ENCODE peak calls at places on chromosomes 12 and 14, in four cellular contexts. B is BJ, L is transverse colon, D is astrocyte. M is an unnamed sample. For H3K27me3 and H3K36me3, the result is how much of the 10 kb centered on the place peaks cover.

GRCh38 chr14:35879654-35880249 is 53.6 kb downstream of the BRMS1L start:
- DNase-seq in B (no peak), L (no peak), D (peak), M (no peak)

GRCh38 chr12:25249951-25250738 is 584 bp downstream of the KRAS start:
- DNase-seq in B (no peak), L (peak), D (no peak), M (no peak)

GRCh38 chr14:76955575-76956252 is 72.8 kb downstream of the IRF2BPL start:
- DNase-seq in B (no peak), L (no peak), D (peak), M (no peak)

GRCh38 chr14:50795909-50796308 is 35.1 kb downstream of the NIN start:
- DNase-seq in B (no peak), L (no peak), D (no peak), M (no peak)

GRCh38 chr12:99910342-99910741 is 74.4 kb downstream of the ANKS1B start:
- DNase-seq in B (no peak), L (no peak), D (no peak), M (no peak)

GRCh38 chr12:95102916-95103671 is 29.7 kb upstream of the NR2C1 start:
- DNase-seq in B (no peak), L (peak), D (peak), M (peak)

GRCh38 chr12:78167510-78167909 is 336.8 kb downstream of the NAV3 start:
- DNase-seq in B (no peak), L (no peak), D (no peak), M (no peak)

GRCh38 chr12:92466391-92467305 is 236.1 kb upstream of the PLEKHG7 start:
- DNase-seq in B (no peak), L (peak), D (peak), M (no peak)

GRCh38 chr14:56248442-56248841 is 130.2 kb downstream of the PELI2 start:
- DNase-seq in B (no peak), L (no peak), D (no peak), M (no peak)

GRCh38 chr12:41188058-41188840 is at the start of gene PDZRN4:
- DNase-seq in B (no peak), L (peak), D (no peak), M (no peak)

GRCh38 chr12:23753627-23754358 is 195.7 kb downstream of the SOX5 start:
- DNase-seq in B (no peak), L (no peak), D (no peak), M (no peak)

GRCh38 chr12:108551556-108551955 is 9.4 kb downstream of the SART3 start:
- DNase-seq in B (peak), L (no peak), D (peak), M (no peak)

GRCh38 chr12:98440165-98440581 is 75.2 kb upstream of the TMPO start:
- DNase-seq in B (peak), L (no peak), D (peak), M (no peak)

GRCh38 chr12:110585231-110585799 is 2.2 kb upstream of the PPTC7 start:
- DNase-seq in B (no peak), L (no peak), D (no peak), M (no peak)

GRCh38 chr12:54549774-54550451 is 512 bp downstream of the PDE1B start:
- DNase-seq in B (no peak), L (no peak), D (no peak), M (no peak)

GRCh38 chr12:48414046-48414445 is 58.3 kb upstream of the ANP32D start:
- DNase-seq in B (no peak), L (no peak), D (no peak), M (no peak)

GRCh38 chr14:69460093-69460701 is 24.3 kb upstream of the PLEKHD1 start:
- DNase-seq in B (peak), L (peak), D (peak), M (peak)

GRCh38 chr12:110073049-110073831 is 24.9 kb upstream of the C12orf76 start:
- DNase-seq in B (no peak), L (peak), D (no peak), M (no peak)

GRCh38 chr14:33811731-33812130 is 139.1 kb downstream of the EGLN3 start:
- DNase-seq in B (no peak), L (no peak), D (no peak), M (no peak)

GRCh38 chr12:68349921-68350606 is 17.9 kb upstream of the MDM1 start:
- DNase-seq in B (no peak), L (no peak), D (no peak), M (no peak)

DNA sequence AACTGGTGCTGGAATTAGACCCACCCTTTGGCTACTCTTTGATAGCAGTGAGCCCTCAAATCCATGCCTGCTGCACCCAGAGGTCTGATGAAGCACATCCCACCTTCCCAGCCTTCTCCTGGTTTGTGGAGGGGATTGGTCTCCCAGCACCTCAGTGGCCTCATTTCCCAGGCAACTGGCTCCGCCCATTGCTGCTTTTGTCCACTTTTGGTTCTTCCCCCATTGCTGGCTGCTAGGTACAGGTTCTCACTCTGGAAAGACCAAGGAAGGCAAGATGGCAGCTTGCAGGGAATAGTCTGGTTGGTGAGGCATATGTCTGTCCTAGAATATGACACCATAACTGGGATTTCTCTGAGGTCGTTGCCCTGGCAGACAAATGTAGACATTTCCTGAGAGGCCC is 10.2 kb upstream of the KRT5 start:
- DNase-seq in B (no peak), L (no peak), D (no peak), M (no peak)
- H3K27me3 ChIP-seq in B (under half), L (under half), D (under half), M (under half)

GRCh38 chr14:100825691-100826331 is at the start of gene MEG3:
- DNase-seq in B (peak), L (peak), D (peak), M (no peak)

GRCh38 chr14:100828448-100828834 is 2.5 kb downstream of the MEG3 start:
- DNase-seq in B (no peak), L (no peak), D (no peak), M (no peak)

GRCh38 chr14:100827751-100828447 is 2.0 kb downstream of the MEG3 start:
- DNase-seq in B (no peak), L (no peak), D (peak), M (no peak)

GRCh38 chr14:100826371-100827139 is 637 bp downstream of the MEG3 start:
- DNase-seq in B (no peak), L (no peak), D (no peak), M (no peak)

GRCh38 chr14:100827140-100827517 is 1.2 kb downstream of the MEG3 start:
- DNase-seq in B (no peak), L (no peak), D (no peak), M (no peak)
- TF ChIP-seq CTCF in B (peak), L (no peak), D (peak), M (peak)

GRCh38 chr14:104700747-104701215 is 11.4 kb downstream of the INF2 start:
- DNase-seq in B (no peak), L (no peak), D (no peak), M (no peak)

GRCh38 chr14:104702673-104703072 is 13.3 kb downstream of the INF2 start:
- DNase-seq in B (no peak), L (no peak), D (no peak), M (no peak)

GRCh38 chr14:104701383-104702076 is 12.1 kb downstream of the INF2 start:
- DNase-seq in B (no peak), L (no peak), D (no peak), M (no peak)

GRCh38 chr14:104703269-104703668 is 13.9 kb downstream of the INF2 start:
- DNase-seq in B (no peak), L (no peak), D (no peak), M (no peak)

DNA sequence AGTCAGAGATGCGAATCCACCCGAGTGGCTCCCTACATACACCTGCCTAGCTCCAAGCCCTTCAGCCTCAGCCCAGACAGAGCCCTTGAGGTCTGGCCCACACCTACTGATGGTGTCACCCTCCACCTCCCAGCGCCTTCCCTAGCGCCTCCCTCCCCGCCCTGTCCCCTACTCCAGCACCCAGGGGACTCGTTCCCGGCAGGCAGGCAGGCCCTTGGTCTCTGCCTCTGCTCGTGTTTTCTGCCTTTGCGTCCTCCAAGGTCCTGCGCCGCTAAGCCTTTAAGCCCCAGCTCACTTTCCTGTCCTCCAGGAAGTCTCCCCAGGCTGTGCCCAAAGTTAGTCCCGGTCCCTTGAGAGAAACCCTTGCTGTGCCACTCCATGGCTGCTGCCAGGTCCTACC is 12.7 kb downstream of the INF2 start:
- DNase-seq in B (no peak), L (no peak), D (no peak), M (no peak)
- H3K36me3 ChIP-seq in B (under half), L (under half), D (under half), M (under half)

GRCh38 chr12:114444422-114445279 is 38.7 kb upstream of the TBX5 start:
- DNase-seq in B (no peak), L (no peak), D (peak), M (no peak)
- H3K27me3 ChIP-seq in B (under half), L (half or more), D (half or more), M (half or more)